ENCODE peak calls at places on chromosomes 11 and 22, in six cellular contexts. F is SK-MEL-5, W is amniotic epithelial cell, N is naive B cell, D is fibroblast of pulmonary artery, R is HS-5. B is an unnamed sample.
A peak's percentile ranks its signal among the peaks of the same experiment; 100 is the strongest.

GRCh38 chr11:112666253-112666652 is 295.0 kb upstream of the NCAM1 start:
- DNase-seq in F (no peak), W (no peak), N (no peak), D (no peak), R (no peak), B (no peak)

GRCh38 chr11:134340354-134340964 is 8.7 kb downstream of the GLB1L2 start:
- DNase-seq in F (no peak), W (no peak), N (no peak), D (no peak), R (no peak), B (no peak)

GRCh38 chr22:42799462-42800405 is 57.3 kb downstream of the ARFGAP3 start:
- DNase-seq in F (peak; percentile 51), W (no peak), N (no peak), D (no peak), R (no peak), B (no peak)

GRCh38 chr22:44196731-44197131 is 16.0 kb downstream of the PARVG start:
- DNase-seq in F (no peak), W (no peak), N (no peak), D (no peak), R (no peak), B (no peak)

GRCh38 chr11:533049-533585 is 2.3 kb downstream of the HRAS start:
- DNase-seq in F (no peak), W (no peak), N (no peak), D (no peak), R (no peak), B (no peak)

GRCh38 chr22:37521236-37521739 is 2.1 kb upstream of the CARD10 start:
- DNase-seq in F (no peak), W (no peak), N (no peak), D (no peak), R (no peak), B (no peak)

GRCh38 chr22:20464096-20464614 is 26.5 kb upstream of the SCARF2 start:
- DNase-seq in F (no peak), W (no peak), N (peak; percentile 58), D (no peak), R (no peak), B (peak; percentile 40)

GRCh38 chr11:110253525-110253924 is 42.9 kb downstream of the RDX start:
- DNase-seq in F (no peak), W (no peak), N (no peak), D (no peak), R (no peak), B (no peak)